ENCODE peak calls at places on chromosomes 11 and 22, in four cellular contexts. V is CD8-positive, alpha-beta memory T cell; X is mesenchymal stem cell; N is endodermal cell. W is an unnamed sample.

GRCh38 chr22:31897842-31898241 is 46.5 kb upstream of the YWHAH start:
- DNase-seq in X (peak; percentile 39), V (peak; percentile 6), N (no peak), W (no peak)

GRCh38 chr22:42902875-42903510 is 45.9 kb upstream of the ARFGAP3 start:
- DNase-seq in V (no peak), N (peak; percentile 69), X (peak; percentile 90), W (no peak)

GRCh38 chr11:986270-986951 is 50.1 kb downstream of the MUC6 start:
- DNase-seq in N (no peak), X (no peak), V (no peak), W (no peak)

GRCh38 chr11:2775083-2775625 is 75.4 kb upstream of the KCNQ1OT1 start:
- DNase-seq in V (peak; percentile 45), N (peak; percentile 36), X (no peak), W (no peak)

GRCh38 chr11:128195057-128195751 is 392.2 kb downstream of the ETS1 start:
- DNase-seq in X (peak; percentile 26), N (no peak), V (peak; percentile 54), W (peak; percentile 13)

GRCh38 chr22:46646531-46647211 is 26.5 kb downstream of the GRAMD4 start:
- DNase-seq in N (no peak), V (no peak), X (no peak), W (no peak)

GRCh38 chr11:73429121-73429740 is 53.0 kb downstream of the RELT start:
- DNase-seq in N (peak; percentile 26), X (peak; percentile 13), V (no peak), W (no peak)

GRCh38 chr11:123251656-123252344 is 56.8 kb upstream of the CLMP start:
- DNase-seq in X (no peak), V (no peak), N (no peak), W (no peak)

GRCh38 chr22:25736378-25737011 is 5.5 kb upstream of the MYO18B start:
- DNase-seq in V (no peak), X (no peak), N (peak; percentile 21), W (no peak)

GRCh38 chr22:50504245-50505211 is 3.0 kb downstream of the LMF2 start:
- DNase-seq in V (no peak), X (no peak), N (no peak), W (no peak)

GRCh38 chr22:50507421-50507990 is at the start of gene LMF2:
- DNase-seq in N (peak; percentile 99), X (peak; percentile 79), V (peak; percentile 95), W (peak; percentile 91)

GRCh38 chr22:50505276-50505775 is 2.2 kb downstream of the LMF2 start:
- DNase-seq in N (no peak), V (no peak), X (no peak), W (no peak)

GRCh38 chr22:50506611-50507420 is 686 bp downstream of the LMF2 start:
- DNase-seq in V (no peak), N (peak; percentile 64), X (peak; percentile 25), W (no peak)

GRCh38 chr22:50505776-50506610 is 1.5 kb downstream of the LMF2 start:
- DNase-seq in V (no peak), X (no peak), N (no peak), W (no peak)
- H3K4me3 ChIP-seq in V (no peak overlapping the region), X (peak overlapping the region; percentile 82), N (peak overlapping the region; percentile 97), W (peak overlapping the region; percentile 77)

DNA sequence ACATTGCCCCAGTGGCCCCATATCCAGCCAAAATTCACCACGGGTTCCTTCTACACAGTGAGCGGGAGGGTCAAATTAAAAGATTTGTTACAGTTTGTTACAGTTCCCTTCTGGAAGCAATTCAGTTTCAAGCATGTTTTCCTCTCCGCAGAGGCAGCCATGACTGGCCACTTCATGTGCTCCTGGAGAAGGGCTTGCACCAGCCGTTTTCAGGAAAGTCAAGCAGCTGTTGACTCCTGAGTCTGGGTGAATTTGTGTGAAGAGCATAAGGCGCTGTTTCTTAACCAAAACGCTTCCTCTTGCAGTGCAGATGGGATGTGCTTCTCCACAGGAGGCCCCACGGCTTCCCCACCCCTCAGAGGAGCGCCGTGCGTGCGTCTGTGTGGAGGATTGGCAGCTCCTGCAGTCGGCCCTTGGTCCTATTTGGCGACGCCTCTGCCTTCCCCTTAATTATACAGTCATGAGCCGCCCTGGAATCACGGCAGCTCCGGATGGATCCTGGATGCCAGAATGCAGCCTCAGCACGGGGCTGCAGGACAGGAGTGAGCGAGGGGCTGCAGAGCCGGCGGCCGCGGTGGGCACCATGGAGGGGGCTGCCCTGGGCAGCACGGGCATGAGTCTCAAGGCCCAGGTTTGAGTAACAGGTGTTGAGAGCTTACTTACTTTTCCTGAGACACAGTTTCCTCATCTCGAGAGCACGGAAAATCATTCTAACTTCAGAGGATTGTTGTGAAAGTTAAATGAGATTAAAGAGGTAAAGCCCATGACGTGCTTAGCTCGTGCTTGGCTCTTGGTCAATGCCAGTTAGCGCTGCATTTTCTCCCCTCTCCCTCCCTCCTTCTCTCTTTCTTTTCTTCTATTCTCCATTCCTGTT is 54.2 kb upstream of the B3GAT1 start:
- DNase-seq in N (peak; percentile 85), X (no peak), V (no peak), W (no peak)
- H3K4me3 ChIP-seq in N (no peak overlapping the region), X (no peak overlapping the region), V (no peak overlapping the region), W (no peak overlapping the region)

GRCh38 chr11:122178795-122179194 is 62.8 kb upstream of the BLID start:
- DNase-seq in V (no peak), N (no peak), X (no peak), W (no peak)
- H3K4me3 ChIP-seq in V (no peak overlapping the region), N (no peak overlapping the region), X (no peak overlapping the region), W (no peak overlapping the region)

DNA sequence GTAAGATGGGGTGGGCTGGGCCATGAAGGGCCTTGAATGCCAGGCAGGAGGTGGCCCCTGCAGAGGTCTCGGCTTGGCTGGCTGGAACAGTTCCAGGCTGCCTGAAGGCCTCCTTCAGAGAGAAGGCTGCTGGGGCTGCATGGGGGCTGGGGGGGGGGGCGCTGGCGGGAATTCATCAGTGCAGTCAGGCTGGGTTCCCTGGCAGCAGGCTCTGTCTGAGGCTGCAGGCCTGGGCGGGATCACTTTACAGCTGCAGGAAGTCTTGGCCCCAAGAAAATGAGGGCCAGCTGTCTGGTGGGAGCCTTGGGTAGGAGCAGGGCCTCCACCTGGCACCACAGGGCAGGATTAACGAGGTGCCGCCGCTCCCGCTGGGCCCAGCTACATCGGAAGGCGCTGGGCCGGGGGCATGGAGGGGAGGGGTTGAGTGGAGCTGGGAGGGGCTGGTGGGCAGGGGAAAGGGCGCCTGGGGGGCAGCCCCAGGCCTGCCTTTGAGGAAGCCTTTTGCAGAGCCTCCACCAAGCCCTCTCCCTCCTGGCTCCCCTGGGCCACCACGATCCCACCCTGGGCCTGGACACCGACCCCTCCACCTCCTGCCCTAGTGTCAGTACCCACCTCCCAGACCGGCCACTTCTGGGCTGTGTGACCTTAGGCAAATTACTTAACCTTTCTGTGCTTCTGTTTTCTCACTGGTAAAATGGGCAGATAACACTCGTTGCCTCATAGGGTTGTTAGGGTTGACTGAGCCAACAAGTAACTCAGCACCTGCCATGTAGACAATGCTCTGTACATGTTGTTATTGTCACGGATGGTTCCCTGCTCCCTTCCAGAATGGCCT is 31.0 kb upstream of the HMOX1 start:
- DNase-seq in N (peak; percentile 60), V (no peak), X (no peak), W (no peak)
- H3K4me3 ChIP-seq in N (no peak overlapping the region), V (no peak overlapping the region), X (no peak overlapping the region), W (no peak overlapping the region)